ENCODE peak calls at places on chromosome 13, in eight cellular contexts. L is NCI-H1048, F is nucleus accumbens, R is AG20443, H is right cardiac atrium, Z is hypothalamus, V is fibroblast of pulmonary artery, A is ecto neural progenitor cell. O is an unnamed sample.

GRCh38 chr13:41236369-41236768 is 27.0 kb downstream of the MTRF1 start:
- DNase-seq in L (no peak), F (no peak), R (no peak), H (no peak), Z (no peak), V (no peak), A (no peak), O (no peak)

GRCh38 chr13:45178349-45179142 is 22.3 kb downstream of the KCTD4 start:
- DNase-seq in L (no peak), F (no peak), R (peak), H (no peak), Z (no peak), V (peak), A (no peak), O (peak)

GRCh38 chr13:96034662-96035061 is 18.5 kb downstream of the UGGT2 start:
- DNase-seq in L (no peak), F (no peak), R (no peak), H (peak), Z (no peak), V (no peak), A (no peak), O (no peak)

GRCh38 chr13:110150384-110151091 is 156.4 kb downstream of the COL4A1 start:
- DNase-seq in L (no peak), F (no peak), R (peak), H (no peak), Z (no peak), V (peak), A (peak), O (no peak)

GRCh38 chr13:23319915-23320224 is 113.6 kb downstream of the SACS start:
- DNase-seq in L (no peak), F (no peak), R (no peak), H (no peak), Z (no peak), V (no peak), A (no peak), O (no peak)

GRCh38 chr13:73171926-73172325 is 113.1 kb downstream of the KLF5 start:
- DNase-seq in L (no peak), F (no peak), R (no peak), H (no peak), Z (no peak), V (peak), A (no peak), O (peak)

GRCh38 chr13:113862766-113863510 is 938 bp downstream of the GAS6 start:
- DNase-seq in L (no peak), F (no peak), R (peak), H (peak), Z (no peak), V (peak), A (peak), O (peak)

GRCh38 chr13:111614613-111615012 is 294.2 kb downstream of the TEX29 start:
- DNase-seq in L (no peak), F (no peak), R (no peak), H (no peak), Z (no peak), V (no peak), A (no peak), O (peak)

GRCh38 chr13:27403252-27403678 is 21.2 kb upstream of the GTF3A start:
- DNase-seq in L (no peak), F (no peak), R (peak), H (no peak), Z (no peak), V (peak), A (no peak), O (peak)

GRCh38 chr13:78197231-78197630 is 278.6 kb upstream of the EDNRB start:
- DNase-seq in L (no peak), F (no peak), R (no peak), H (no peak), Z (no peak), V (no peak), A (no peak), O (no peak)

GRCh38 chr13:50222569-50223332 is 207.5 kb downstream of the KCNRG start:
- DNase-seq in L (no peak), F (peak), R (peak), H (peak), Z (no peak), V (peak), A (no peak), O (peak)

GRCh38 chr13:96460571-96460970 is 370.7 kb downstream of the HS6ST3 start:
- DNase-seq in L (peak), F (no peak), R (no peak), H (peak), Z (no peak), V (peak), A (no peak), O (peak)

GRCh38 chr13:43514326-43514725 is 272.4 kb downstream of the ENOX1 start:
- DNase-seq in L (no peak), F (no peak), R (no peak), H (peak), Z (no peak), V (no peak), A (no peak), O (no peak)

GRCh38 chr13:113369189-113369588 is 5.3 kb upstream of the GRTP1 start:
- DNase-seq in L (no peak), F (no peak), R (no peak), H (no peak), Z (no peak), V (no peak), A (peak), O (no peak)

GRCh38 chr13:93262729-93263128 is 36.1 kb downstream of the GPC6 start:
- DNase-seq in L (no peak), F (no peak), R (peak), H (no peak), Z (no peak), V (peak), A (no peak), O (no peak)

GRCh38 chr13:48001127-48001881 is at the start of gene SUCLA2:
- DNase-seq in L (peak), F (peak), R (peak), H (peak), Z (peak), V (peak), A (peak), O (peak)

GRCh38 chr13:24149306-24150032 is 11.1 kb upstream of the SPATA13 start:
- DNase-seq in L (no peak), F (no peak), R (peak), H (no peak), Z (no peak), V (peak), A (no peak), O (no peak)

GRCh38 chr13:111184685-111185401 is 69.7 kb downstream of the ARHGEF7 start:
- DNase-seq in L (no peak), F (no peak), R (no peak), H (peak), Z (no peak), V (no peak), A (no peak), O (no peak)

GRCh38 chr13:94968040-94968756 is 255.9 kb upstream of the SOX21 start:
- DNase-seq in L (no peak), F (peak), R (peak), H (no peak), Z (peak), V (no peak), A (peak), O (peak)

GRCh38 chr13:97567510-97568243 is 133.7 kb downstream of the RAP2A start:
- DNase-seq in L (no peak), F (no peak), R (peak), H (peak), Z (no peak), V (peak), A (no peak), O (peak)

GRCh38 chr13:49225358-49226042 is 5.4 kb downstream of the MLNR start:
- DNase-seq in L (no peak), F (no peak), R (no peak), H (no peak), Z (no peak), V (peak), A (no peak), O (no peak)

O was measured in hepatocyte.